ENCODE peak calls at places on chromosomes 13 and 19, in six cellular contexts. One of them, this sample, is unnamed.

GRCh38 chr19:872266-872951 is 12.9 kb downstream of the CFD start:
- DNase-seq in GM23248: peak; percentile 72
- DNase-seq in fibroblast of lung: peak; percentile 68
- DNase-seq in PC-3: peak; percentile 45
- DNase-seq in HepG2: no peak
- DNase-seq in neural progenitor cell: peak; percentile 85
- DNase-seq in this sample: peak; percentile 79

GRCh38 chr19:2058570-2059421 is 7.8 kb upstream of the MKNK2 start:
- DNase-seq in GM23248: no peak
- DNase-seq in fibroblast of lung: no peak
- DNase-seq in PC-3: no peak
- DNase-seq in HepG2: no peak
- DNase-seq in neural progenitor cell: no peak
- DNase-seq in this sample: no peak

GRCh38 chr13:110907951-110908898 is 6.6 kb downstream of the ANKRD10 start:
- DNase-seq in GM23248: peak; percentile 53
- DNase-seq in fibroblast of lung: peak; percentile 88
- DNase-seq in PC-3: peak; percentile 94
- DNase-seq in HepG2: peak; percentile 94
- DNase-seq in neural progenitor cell: no peak
- DNase-seq in this sample: peak; percentile 59

GRCh38 chr19:42563352-42564210 is 31.1 kb downstream of the CEACAM8 start:
- DNase-seq in GM23248: peak; percentile 71
- DNase-seq in fibroblast of lung: peak; percentile 39
- DNase-seq in PC-3: peak; percentile 54
- DNase-seq in HepG2: peak; percentile 39
- DNase-seq in neural progenitor cell: peak; percentile 71
- DNase-seq in this sample: peak; percentile 74

GRCh38 chr19:48644839-48645651 is 942 bp downstream of the CA11 start:
- DNase-seq in GM23248: peak; percentile 81
- DNase-seq in fibroblast of lung: peak; percentile 66
- DNase-seq in PC-3: peak; percentile 63
- DNase-seq in HepG2: peak; percentile 53
- DNase-seq in neural progenitor cell: peak; percentile 90
- DNase-seq in this sample: peak; percentile 85

GRCh38 chr19:29800086-29800825 is 11.5 kb upstream of the CCNE1 start:
- DNase-seq in GM23248: no peak
- DNase-seq in fibroblast of lung: no peak
- DNase-seq in PC-3: no peak
- DNase-seq in HepG2: no peak
- DNase-seq in neural progenitor cell: no peak
- DNase-seq in this sample: no peak

GRCh38 chr13:85287528-85287927 is 511.7 kb downstream of the SLITRK6 start:
- DNase-seq in GM23248: no peak
- DNase-seq in fibroblast of lung: no peak
- DNase-seq in PC-3: no peak
- DNase-seq in HepG2: no peak
- DNase-seq in neural progenitor cell: no peak
- DNase-seq in this sample: no peak

GRCh38 chr19:10961073-10961762 is 388 bp downstream of the SMARCA4 start:
- DNase-seq in GM23248: peak; percentile 71
- DNase-seq in fibroblast of lung: peak; percentile 13
- DNase-seq in PC-3: peak; percentile 35
- DNase-seq in HepG2: no peak
- DNase-seq in neural progenitor cell: peak; percentile 84
- DNase-seq in this sample: no peak

GRCh38 chr13:47168086-47168485 is 271.2 kb upstream of the HTR2A start:
- DNase-seq in GM23248: no peak
- DNase-seq in fibroblast of lung: peak; percentile 67
- DNase-seq in PC-3: peak; percentile 78
- DNase-seq in HepG2: no peak
- DNase-seq in neural progenitor cell: no peak
- DNase-seq in this sample: no peak

GRCh38 chr19:45485301-45486077 is 11.4 kb downstream of the RTN2 start:
- DNase-seq in GM23248: peak; percentile 98
- DNase-seq in fibroblast of lung: peak; percentile 87
- DNase-seq in PC-3: peak; percentile 93
- DNase-seq in HepG2: peak; percentile 93
- DNase-seq in neural progenitor cell: peak; percentile 99
- DNase-seq in this sample: peak; percentile 98

GRCh38 chr19:41951686-41952172 is 7.4 kb downstream of the RABAC1 start:
- DNase-seq in GM23248: peak; percentile 59
- DNase-seq in fibroblast of lung: peak; percentile 47
- DNase-seq in PC-3: peak; percentile 87
- DNase-seq in HepG2: peak; percentile 58
- DNase-seq in neural progenitor cell: peak; percentile 85
- DNase-seq in this sample: peak; percentile 87

GRCh38 chr13:25738342-25738771 is 313.5 kb downstream of the SHISA2 start:
- DNase-seq in GM23248: peak; percentile 4
- DNase-seq in fibroblast of lung: peak; percentile 82
- DNase-seq in PC-3: no peak
- DNase-seq in HepG2: no peak
- DNase-seq in neural progenitor cell: no peak
- DNase-seq in this sample: peak; percentile 56

GRCh38 chr19:44905437-44906160 is at the start of gene APOE:
- DNase-seq in GM23248: peak; percentile 18
- DNase-seq in fibroblast of lung: no peak
- DNase-seq in PC-3: no peak
- DNase-seq in HepG2: peak; percentile 81
- DNase-seq in neural progenitor cell: peak; percentile 67
- DNase-seq in this sample: peak; percentile 75

DNA sequence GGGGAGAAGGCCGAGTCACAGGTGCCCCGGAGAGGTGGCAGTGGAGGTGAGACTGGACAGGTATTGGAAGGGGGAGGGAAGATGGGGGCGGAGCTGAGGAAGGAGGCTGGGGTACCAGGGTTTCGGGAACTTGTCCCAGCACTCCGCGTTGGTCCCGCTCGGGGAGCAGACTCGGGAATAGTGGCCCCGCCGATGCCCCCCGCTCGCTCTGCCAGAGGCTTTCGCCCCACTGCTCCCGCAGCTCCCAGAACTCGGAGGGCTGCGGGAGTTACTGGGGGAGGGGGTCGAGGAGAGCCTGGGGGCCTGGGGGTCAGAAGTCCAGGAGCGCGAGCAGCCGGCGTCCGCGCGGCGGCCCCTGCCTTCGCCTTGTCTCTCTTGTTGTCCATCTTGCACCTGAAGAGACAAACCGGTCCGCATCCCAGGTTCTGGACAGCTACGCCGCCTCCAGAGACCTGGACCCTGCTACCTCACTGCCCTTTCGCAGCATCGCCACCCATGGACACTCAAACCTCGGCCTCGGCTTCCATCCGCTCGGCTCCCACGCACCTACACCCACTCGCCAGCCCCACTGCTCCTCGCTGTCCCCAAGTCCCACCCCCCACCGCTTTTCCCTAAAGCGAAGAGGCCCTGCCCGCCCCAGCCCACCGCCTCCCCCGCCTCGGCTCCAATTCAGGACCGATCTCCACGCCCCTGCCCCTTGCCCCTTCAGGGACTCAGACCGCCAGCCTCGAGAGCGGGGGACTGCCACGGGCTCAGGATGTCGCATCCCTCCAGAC is 698 bp downstream of the PRR36 start:
- DNase-seq in GM23248: no peak
- DNase-seq in fibroblast of lung: no peak
- DNase-seq in PC-3: no peak
- DNase-seq in HepG2: no peak
- DNase-seq in neural progenitor cell: no peak
- DNase-seq in this sample: peak; percentile 25
- TF ChIP-seq EZH2 in GM23248: peak; percentile 88
- TF ChIP-seq EZH2 in fibroblast of lung: peak; percentile 93
- TF ChIP-seq EZH2 in PC-3: no peak
- TF ChIP-seq EZH2 in HepG2: no peak
- TF ChIP-seq EZH2 in neural progenitor cell: no peak
- TF ChIP-seq EZH2 in this sample: no peak

GRCh38 chr19:13905634-13906524 is at the start of the genes BRME1 and CC2D1A:
- DNase-seq in GM23248: peak; percentile 93
- DNase-seq in fibroblast of lung: peak; percentile 74
- DNase-seq in PC-3: peak; percentile 94
- DNase-seq in HepG2: peak; percentile 76
- DNase-seq in neural progenitor cell: peak; percentile 95
- DNase-seq in this sample: peak; percentile 96
- H2AFZ ChIP-seq in GM23248: peak within 1 kb of the TSS; percentile 95
- H2AFZ ChIP-seq in fibroblast of lung: peak within 1 kb of the TSS; percentile 86
- H2AFZ ChIP-seq in PC-3: peak within 1 kb of the TSS; percentile 93
- H2AFZ ChIP-seq in HepG2: no peak within 1 kb of the TSS
- H2AFZ ChIP-seq in neural progenitor cell: peak within 1 kb of the TSS; percentile 85
- H2AFZ ChIP-seq in this sample: peak within 1 kb of the TSS; percentile 80

DNA sequence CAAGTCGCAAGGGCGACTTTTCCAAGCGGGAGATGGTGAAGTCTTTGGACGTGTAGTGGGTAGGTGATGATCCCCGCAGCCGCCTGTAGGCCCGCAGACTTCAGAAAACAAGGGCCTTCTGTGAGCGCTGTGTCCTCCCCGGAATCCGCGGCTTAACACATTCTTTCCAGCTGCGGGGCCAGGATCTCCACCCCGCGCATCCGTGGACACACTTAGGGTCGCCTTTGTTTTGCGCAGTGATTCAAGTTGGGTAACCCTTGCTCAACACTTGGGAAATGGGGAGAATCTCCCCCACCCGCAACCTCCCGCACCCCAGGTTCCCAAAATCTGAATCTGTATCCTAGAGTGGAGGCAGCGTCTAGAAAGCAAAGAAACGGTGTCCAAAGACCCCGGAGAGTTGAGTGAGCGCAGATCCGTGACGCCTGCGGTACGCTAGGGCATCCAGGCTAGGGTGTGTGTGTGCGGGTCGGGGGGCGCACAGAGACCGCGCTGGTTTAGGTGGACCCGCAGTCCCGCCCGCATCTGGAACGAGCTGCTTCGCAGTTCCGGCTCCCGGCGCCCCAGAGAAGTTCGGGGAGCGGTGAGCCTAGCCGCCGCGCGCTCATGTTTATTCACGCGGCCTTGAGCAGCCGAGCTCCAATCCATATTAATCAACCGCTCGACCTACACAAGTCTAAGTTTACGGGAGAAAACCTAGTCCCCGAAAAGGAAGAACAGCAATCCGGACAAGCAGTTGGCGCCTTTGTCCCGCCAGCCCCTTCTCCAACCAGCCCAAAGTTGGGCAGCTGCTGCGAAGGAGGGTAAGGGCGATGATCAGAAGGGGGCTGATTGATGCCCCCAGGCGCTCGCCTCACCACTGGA is 9.9 kb downstream of the SOX21 start:
- DNase-seq in GM23248: no peak
- DNase-seq in fibroblast of lung: no peak
- DNase-seq in PC-3: no peak
- DNase-seq in HepG2: no peak
- DNase-seq in neural progenitor cell: peak; percentile 51
- DNase-seq in this sample: no peak
- TF ChIP-seq EZH2 in GM23248: peak; percentile 59
- TF ChIP-seq EZH2 in fibroblast of lung: no peak
- TF ChIP-seq EZH2 in PC-3: no peak
- TF ChIP-seq EZH2 in HepG2: no peak
- TF ChIP-seq EZH2 in neural progenitor cell: peak; percentile 61
- TF ChIP-seq EZH2 in this sample: peak; percentile 68

DNA sequence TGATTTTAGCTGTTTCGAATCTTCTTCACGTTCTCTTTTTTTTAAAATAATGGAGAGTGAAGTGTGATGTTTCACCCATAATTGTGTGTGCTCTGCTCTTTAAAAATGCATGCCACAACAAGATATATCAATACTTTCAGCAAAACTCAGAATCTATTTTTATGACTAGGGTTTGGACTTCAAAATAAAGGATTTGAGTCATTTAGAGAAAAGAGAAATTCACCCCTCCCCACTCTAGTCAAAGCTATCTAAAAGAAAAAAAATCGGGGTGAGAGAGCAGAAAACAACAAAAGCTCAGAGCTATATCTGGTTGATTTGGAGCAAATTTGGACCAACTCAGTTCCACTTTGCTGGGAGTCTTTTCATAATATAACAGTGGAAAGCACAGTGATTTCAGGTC is 244.5 kb downstream of the DNAJC15 start:
- DNase-seq in GM23248: no peak
- DNase-seq in fibroblast of lung: no peak
- DNase-seq in PC-3: no peak
- DNase-seq in HepG2: no peak
- DNase-seq in neural progenitor cell: no peak
- DNase-seq in this sample: no peak
- H2AFZ ChIP-seq in GM23248: peak overlapping the region; percentile 1
- H2AFZ ChIP-seq in fibroblast of lung: no peak overlapping the region
- H2AFZ ChIP-seq in PC-3: no peak overlapping the region
- H2AFZ ChIP-seq in HepG2: no peak overlapping the region
- H2AFZ ChIP-seq in neural progenitor cell: no peak overlapping the region
- H2AFZ ChIP-seq in this sample: no peak overlapping the region